ENCODE peak calls at places on chromosomes 12 and 14, in five cellular contexts. A, P, W, B and R are unnamed samples.

GRCh38 chr14:32571995-32572866 is 243.1 kb downstream of the AKAP6 start:
- DNase-seq in A (no peak), W (peak), P (no peak), B (no peak), R (no peak)

GRCh38 chr14:75627406-75627805 is 33.3 kb downstream of the ERG28 start:
- DNase-seq in W (no peak), B (no peak), P (no peak), A (no peak), R (no peak)

GRCh38 chr12:50224026-50224692 is 57.0 kb upstream of the CERS5 start:
- DNase-seq in B (peak), P (no peak), A (no peak), W (peak), R (no peak)

GRCh38 chr12:87117516-87117915 is 861.3 kb upstream of the MGAT4C start:
- DNase-seq in W (no peak), B (no peak), A (no peak), P (no peak), R (no peak)

GRCh38 chr14:92615451-92615850 is 101.9 kb downstream of the RIN3 start:
- DNase-seq in W (no peak), P (no peak), A (no peak), B (no peak), R (no peak)

GRCh38 chr12:29008786-29009185 is 140.3 kb upstream of the FAR2 start:
- DNase-seq in W (no peak), P (no peak), A (no peak), B (no peak), R (no peak)

GRCh38 chr12:1630827-1631591 is 2.0 kb downstream of the WNT5B start:
- DNase-seq in B (no peak), W (no peak), P (peak), A (no peak), R (no peak)

GRCh38 chr12:117533687-117534086 is 172.3 kb upstream of the NOS1 start:
- DNase-seq in W (peak), P (no peak), A (no peak), B (no peak), R (no peak)

GRCh38 chr12:115891551-115891950 is 385.9 kb downstream of the MED13L start:
- DNase-seq in W (no peak), P (no peak), A (no peak), B (no peak), R (no peak)

GRCh38 chr14:50410921-50411320 is 14.2 kb upstream of the CDKL1 start:
- DNase-seq in P (no peak), A (no peak), W (no peak), B (no peak), R (no peak)

GRCh38 chr14:106848330-106849121 is 1322.1 kb downstream of the TMEM121 start:
- DNase-seq in B (no peak), P (no peak), A (no peak), W (peak), R (no peak)

GRCh38 chr12:31224768-31225448 is 101.0 kb downstream of the SINHCAF start:
- DNase-seq in B (no peak), W (no peak), A (no peak), P (no peak), R (no peak)

GRCh38 chr14:75519826-75520692 is 2.2 kb upstream of the BATF start:
- DNase-seq in P (no peak), B (no peak), A (no peak), W (no peak), R (no peak)

DNA sequence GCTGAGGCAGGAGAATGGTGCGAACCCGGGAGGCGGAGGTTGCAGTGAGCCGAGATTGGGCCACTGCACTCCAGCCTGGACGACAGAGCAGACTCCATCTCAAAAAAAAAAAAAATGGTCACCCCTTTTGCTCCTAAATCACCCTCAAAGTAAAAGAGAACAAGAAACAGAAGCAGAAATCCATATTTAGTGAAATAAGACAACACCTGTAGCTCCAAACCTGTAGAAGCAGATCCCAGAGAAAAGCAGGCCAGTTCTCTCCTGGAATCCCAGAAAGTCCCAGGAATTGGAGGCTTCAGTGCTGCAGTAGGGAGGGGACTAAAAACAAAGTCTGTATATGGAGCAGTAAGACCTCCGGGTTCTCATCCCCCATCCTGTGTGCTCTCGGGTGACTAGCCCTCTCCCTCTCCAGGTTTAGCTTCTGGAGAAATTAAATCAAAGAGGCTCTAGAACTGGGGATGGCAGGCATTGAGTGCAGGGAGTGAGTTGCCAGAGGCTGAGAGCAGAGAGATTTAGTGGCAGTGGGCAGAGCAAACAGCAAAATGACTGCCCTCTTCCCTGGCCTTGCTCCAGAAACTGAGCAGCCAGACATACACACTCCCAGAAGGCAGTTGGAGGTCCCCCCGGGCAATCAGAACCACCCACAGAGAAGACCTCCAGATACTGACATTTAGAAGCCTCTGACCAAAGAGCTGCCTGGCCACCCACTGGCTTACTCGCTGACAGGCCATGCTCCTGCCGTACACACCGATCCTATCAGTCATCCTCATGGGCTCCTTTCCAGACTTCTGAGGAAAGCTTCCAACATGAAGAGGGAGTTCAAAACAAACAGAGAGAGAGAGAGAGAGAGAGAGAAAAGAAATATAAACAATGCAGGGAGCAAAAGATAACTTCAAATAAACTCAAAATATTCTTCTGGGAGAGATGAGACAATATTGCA is 6.3 kb upstream of the MLXIP start:
- DNase-seq in W (peak), B (peak), A (no peak), P (peak), R (no peak)
- TF ChIP-seq POLR2A in W (no peak), B (no peak), A (no peak), P (no peak), R (no peak)

GRCh38 chr12:52156757-52157565 is 34.9 kb downstream of the KRT80 start:
- DNase-seq in P (peak), B (peak), W (peak), A (peak), R (no peak)
- TF ChIP-seq POLR2A in P (no peak), B (no peak), W (no peak), A (no peak), R (no peak)

GRCh38 chr12:124387510-124387855 is 92.6 kb downstream of the RFLNA start:
- DNase-seq in P (peak), B (no peak), W (peak), A (no peak), R (no peak)
- TF ChIP-seq POLR2A in P (no peak), B (no peak), W (no peak), A (no peak), R (no peak)

DNA sequence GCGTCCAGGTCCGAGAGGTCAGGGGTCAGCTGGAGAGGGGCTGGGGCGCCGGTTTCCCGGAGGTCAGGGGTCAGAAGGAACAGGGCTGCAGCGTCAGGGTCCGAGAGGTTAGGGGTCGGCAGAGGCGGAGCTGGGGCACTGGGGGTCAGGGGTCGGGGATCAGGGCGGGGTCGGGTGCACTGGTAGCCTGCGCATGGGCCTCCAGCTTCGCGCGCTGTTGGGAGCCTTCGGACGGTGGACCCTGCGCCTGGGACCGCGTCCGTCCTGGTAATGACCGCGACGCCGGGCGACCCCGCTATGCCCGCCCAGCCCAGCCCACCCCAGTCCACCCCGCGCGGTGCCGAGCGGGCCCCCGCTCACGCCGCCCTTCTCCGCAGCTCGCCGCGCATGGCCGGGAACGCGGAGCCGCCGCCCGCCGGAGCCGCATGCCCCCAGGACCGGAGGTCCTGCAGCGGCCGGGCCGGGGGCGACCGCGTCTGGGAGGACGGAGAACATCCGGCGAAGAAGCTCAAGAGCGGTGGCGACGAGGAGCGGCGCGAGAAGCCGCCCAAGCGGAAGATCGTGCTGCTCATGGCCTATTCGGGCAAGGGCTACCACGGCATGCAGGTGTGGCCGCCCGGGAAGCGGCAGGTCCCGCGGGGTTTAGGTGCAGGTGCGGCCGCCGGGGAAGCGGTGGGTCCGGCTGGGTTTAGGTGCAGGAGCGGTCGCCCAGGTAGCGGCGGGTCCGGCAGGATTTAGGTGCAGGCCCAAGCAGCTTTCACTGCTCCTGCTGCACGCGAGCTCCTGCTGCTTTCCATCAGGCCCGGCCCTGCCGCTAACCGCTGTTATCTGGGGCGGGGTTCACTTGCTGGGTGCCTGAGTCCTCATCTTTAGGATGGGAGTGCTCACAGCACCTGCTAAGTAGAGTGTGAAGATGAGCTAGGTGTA is 717 bp downstream of the PUS1 start:
- DNase-seq in A (no peak), W (peak), B (no peak), P (peak), R (no peak)
- TF ChIP-seq POLR2A in A (no peak), W (no peak), B (no peak), P (no peak), R (no peak)

GRCh38 chr14:22837750-22838538 is 1.6 kb downstream of the MMP14 start:
- DNase-seq in B (peak), A (no peak), W (peak), P (peak), R (no peak)

GRCh38 chr14:22838631-22839041 is 2.3 kb downstream of the MMP14 start:
- DNase-seq in W (no peak), P (no peak), A (no peak), B (no peak), R (no peak)

GRCh38 chr14:22836301-22837058 is at the start of gene MMP14:
- DNase-seq in P (peak), W (peak), B (peak), A (no peak), R (no peak)

GRCh38 chr14:22835505-22835904 is 880 bp upstream of the MMP14 start:
- DNase-seq in P (no peak), A (no peak), W (no peak), B (no peak), R (no peak)

DNA sequence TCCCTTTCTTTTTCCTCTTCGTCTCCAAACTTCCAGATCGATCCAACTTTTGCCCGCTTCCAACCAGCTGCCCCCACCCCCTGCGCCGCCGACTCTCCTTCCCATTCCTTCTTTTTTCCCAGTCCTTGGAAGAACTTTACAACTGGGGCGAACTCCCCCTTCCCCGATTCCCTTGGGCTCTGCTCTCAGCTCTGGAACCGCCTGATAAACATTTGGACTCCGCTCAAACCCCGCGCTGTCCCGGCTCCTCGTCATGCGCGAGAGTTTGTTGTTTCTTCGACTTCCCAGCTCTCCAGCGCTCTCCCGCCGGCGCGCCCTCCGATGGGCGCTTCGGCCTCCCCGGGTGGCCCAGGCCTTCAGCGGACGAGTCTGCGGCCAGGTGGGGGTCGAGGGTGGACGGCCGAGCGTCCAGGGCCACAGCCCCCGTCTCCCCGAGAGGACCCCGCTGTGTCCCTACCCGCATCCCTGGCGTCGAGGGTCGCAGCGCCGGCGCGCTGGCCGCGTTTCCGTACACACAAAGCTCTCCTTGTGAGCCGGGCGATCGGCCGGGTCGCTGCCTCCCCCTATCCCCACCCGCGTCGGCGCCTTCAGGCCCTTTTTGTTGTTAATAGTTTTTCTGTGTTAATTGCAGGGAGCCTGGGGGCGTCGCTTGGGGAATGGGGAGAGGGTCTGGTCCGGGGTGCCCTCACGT is 819 bp downstream of the MMP14 start:
- DNase-seq in P (peak), A (no peak), B (no peak), W (peak), R (no peak)
- TF ChIP-seq POLR2A in P (no peak), A (peak), B (no peak), W (no peak), R (peak)